ENCODE peak calls at places on chromosomes 12 and 14, in four cellular contexts. J is NCI-H1694; P is activated naive CD8-positive, alpha-beta T cell treated with anti-CD3 and anti-CD28 coated beads for 36 hours; H is CD4-positive, alpha-beta memory T cell. S is an unnamed sample.

GRCh38 chr12:122422769-122423257 is 344 bp upstream of the CLIP1 start:
- DNase-seq in J (no peak), P (peak; percentile 61), H (no peak), S (no peak)

GRCh38 chr14:98290596-98290995 is 981.4 kb downstream of the BCL11B start:
- DNase-seq in J (no peak), P (no peak), H (no peak), S (no peak)

GRCh38 chr12:5720405-5721045 is 224.5 kb downstream of the ANO2 start:
- DNase-seq in J (no peak), P (no peak), H (no peak), S (no peak)

GRCh38 chr14:36676236-36676635 is 14.6 kb downstream of the PAX9 start:
- DNase-seq in J (no peak), P (no peak), H (no peak), S (no peak)

GRCh38 chr12:98516184-98516873 is 939 bp downstream of the TMPO start:
- DNase-seq in J (peak; percentile 89), P (peak; percentile 91), H (peak; percentile 93), S (peak; percentile 80)

GRCh38 chr12:44812062-44812461 is 64.1 kb downstream of the NELL2 start:
- DNase-seq in J (no peak), P (peak; percentile 17), H (peak; percentile 54), S (no peak)

GRCh38 chr12:116423053-116423452 is 136.1 kb upstream of the MAP1LC3B2 start:
- DNase-seq in J (no peak), P (no peak), H (no peak), S (no peak)

GRCh38 chr12:11158885-11159444 is 12.0 kb upstream of the SMIM10L1 start:
- DNase-seq in J (no peak), P (no peak), H (no peak), S (no peak)

GRCh38 chr14:74620497-74620921 is 8.5 kb upstream of the LTBP2 start:
- DNase-seq in J (no peak), P (peak; percentile 44), H (peak; percentile 65), S (no peak)